ENCODE peak calls at places on chromosomes 11 and 22, in six cellular contexts. One of them, this sample, is unnamed.

GRCh38 chr11:76588455-76589325 is 81.9 kb downstream of the LRRC32 start:
- DNase-seq in A172: no peak
- DNase-seq in ELR: no peak
- DNase-seq in left lobe of liver: peak
- DNase-seq in NCI-H2029 treated with DMSO at 0.1 percent for 48 hours: no peak
- DNase-seq in prostate gland: no peak
- DNase-seq in this sample: peak

GRCh38 chr11:32187106-32187505 is 96.2 kb downstream of the RCN1 start:
- DNase-seq in A172: no peak
- DNase-seq in ELR: no peak
- DNase-seq in left lobe of liver: no peak
- DNase-seq in NCI-H2029 treated with DMSO at 0.1 percent for 48 hours: no peak
- DNase-seq in prostate gland: no peak
- DNase-seq in this sample: no peak

GRCh38 chr11:131370090-131370751 is at the start of gene NTM:
- DNase-seq in A172: no peak
- DNase-seq in ELR: no peak
- DNase-seq in left lobe of liver: peak
- DNase-seq in NCI-H2029 treated with DMSO at 0.1 percent for 48 hours: no peak
- DNase-seq in prostate gland: peak
- DNase-seq in this sample: no peak

GRCh38 chr22:36097880-36098279 is 62.7 kb downstream of the APOL3 start:
- DNase-seq in A172: no peak
- DNase-seq in ELR: no peak
- DNase-seq in left lobe of liver: no peak
- DNase-seq in NCI-H2029 treated with DMSO at 0.1 percent for 48 hours: no peak
- DNase-seq in prostate gland: no peak
- DNase-seq in this sample: no peak

GRCh38 chr22:49969751-49970527 is 9.4 kb downstream of the PIM3 start:
- DNase-seq in A172: no peak
- DNase-seq in ELR: no peak
- DNase-seq in left lobe of liver: peak
- DNase-seq in NCI-H2029 treated with DMSO at 0.1 percent for 48 hours: no peak
- DNase-seq in prostate gland: no peak
- DNase-seq in this sample: no peak

GRCh38 chr22:38614331-38615122 is 41.7 kb downstream of the FAM227A start:
- DNase-seq in A172: no peak
- DNase-seq in ELR: no peak
- DNase-seq in left lobe of liver: no peak
- DNase-seq in NCI-H2029 treated with DMSO at 0.1 percent for 48 hours: no peak
- DNase-seq in prostate gland: peak
- DNase-seq in this sample: no peak

GRCh38 chr11:120316880-120317688 is 8.0 kb upstream of the TLCD5 start:
- DNase-seq in A172: no peak
- DNase-seq in ELR: no peak
- DNase-seq in left lobe of liver: no peak
- DNase-seq in NCI-H2029 treated with DMSO at 0.1 percent for 48 hours: peak
- DNase-seq in prostate gland: peak
- DNase-seq in this sample: no peak

GRCh38 chr11:69560141-69560790 is 78.8 kb downstream of the LINC01488 start:
- DNase-seq in A172: no peak
- DNase-seq in ELR: peak
- DNase-seq in left lobe of liver: no peak
- DNase-seq in NCI-H2029 treated with DMSO at 0.1 percent for 48 hours: no peak
- DNase-seq in prostate gland: no peak
- DNase-seq in this sample: no peak

GRCh38 chr11:114088216-114088615 is 28.7 kb downstream of the ZBTB16 start:
- DNase-seq in A172: no peak
- DNase-seq in ELR: no peak
- DNase-seq in left lobe of liver: no peak
- DNase-seq in NCI-H2029 treated with DMSO at 0.1 percent for 48 hours: no peak
- DNase-seq in prostate gland: no peak
- DNase-seq in this sample: no peak

GRCh38 chr22:47627561-47628253 is 865.3 kb downstream of the TBC1D22A start:
- DNase-seq in A172: peak
- DNase-seq in ELR: no peak
- DNase-seq in left lobe of liver: peak
- DNase-seq in NCI-H2029 treated with DMSO at 0.1 percent for 48 hours: no peak
- DNase-seq in prostate gland: no peak
- DNase-seq in this sample: no peak

GRCh38 chr11:121869478-121869877 is 246.5 kb downstream of the BLID start:
- DNase-seq in A172: no peak
- DNase-seq in ELR: no peak
- DNase-seq in left lobe of liver: no peak
- DNase-seq in NCI-H2029 treated with DMSO at 0.1 percent for 48 hours: no peak
- DNase-seq in prostate gland: no peak
- DNase-seq in this sample: no peak

GRCh38 chr11:80783561-80783960 is 1342.7 kb upstream of the TENM4 start:
- DNase-seq in A172: no peak
- DNase-seq in ELR: no peak
- DNase-seq in left lobe of liver: no peak
- DNase-seq in NCI-H2029 treated with DMSO at 0.1 percent for 48 hours: no peak
- DNase-seq in prostate gland: no peak
- DNase-seq in this sample: no peak

GRCh38 chr11:18927550-18928322 is 11.5 kb downstream of the MRGPRX1 start:
- DNase-seq in A172: no peak
- DNase-seq in ELR: no peak
- DNase-seq in left lobe of liver: no peak
- DNase-seq in NCI-H2029 treated with DMSO at 0.1 percent for 48 hours: no peak
- DNase-seq in prostate gland: no peak
- DNase-seq in this sample: no peak

GRCh38 chr11:115965754-115966504 is 461.7 kb upstream of the CADM1 start:
- DNase-seq in A172: peak
- DNase-seq in ELR: no peak
- DNase-seq in left lobe of liver: no peak
- DNase-seq in NCI-H2029 treated with DMSO at 0.1 percent for 48 hours: peak
- DNase-seq in prostate gland: no peak
- DNase-seq in this sample: no peak

GRCh38 chr11:39220069-39220468 is 2239.4 kb downstream of the LRRC4C start:
- DNase-seq in A172: no peak
- DNase-seq in ELR: no peak
- DNase-seq in left lobe of liver: no peak
- DNase-seq in NCI-H2029 treated with DMSO at 0.1 percent for 48 hours: no peak
- DNase-seq in prostate gland: no peak
- DNase-seq in this sample: no peak

GRCh38 chr11:130527648-130528300 is 79.3 kb downstream of the ADAMTS15 start:
- DNase-seq in A172: peak
- DNase-seq in ELR: peak
- DNase-seq in left lobe of liver: no peak
- DNase-seq in NCI-H2029 treated with DMSO at 0.1 percent for 48 hours: no peak
- DNase-seq in prostate gland: no peak
- DNase-seq in this sample: no peak

GRCh38 chr11:73554677-73555320 is 43.1 kb downstream of the FAM168A start:
- DNase-seq in A172: no peak
- DNase-seq in ELR: no peak
- DNase-seq in left lobe of liver: peak
- DNase-seq in NCI-H2029 treated with DMSO at 0.1 percent for 48 hours: no peak
- DNase-seq in prostate gland: no peak
- DNase-seq in this sample: no peak

GRCh38 chr11:46489668-46490560 is 98.3 kb upstream of the CHRM4 start:
- DNase-seq in A172: peak
- DNase-seq in ELR: peak
- DNase-seq in left lobe of liver: no peak
- DNase-seq in NCI-H2029 treated with DMSO at 0.1 percent for 48 hours: peak
- DNase-seq in prostate gland: no peak
- DNase-seq in this sample: no peak

GRCh38 chr22:20002098-20002497 is 14.5 kb downstream of the ARVCF start:
- DNase-seq in A172: no peak
- DNase-seq in ELR: no peak
- DNase-seq in left lobe of liver: no peak
- DNase-seq in NCI-H2029 treated with DMSO at 0.1 percent for 48 hours: no peak
- DNase-seq in prostate gland: no peak
- DNase-seq in this sample: no peak

GRCh38 chr11:133828861-133829260 is 16.5 kb downstream of the SPATA19 start:
- DNase-seq in A172: no peak
- DNase-seq in ELR: no peak
- DNase-seq in left lobe of liver: no peak
- DNase-seq in NCI-H2029 treated with DMSO at 0.1 percent for 48 hours: no peak
- DNase-seq in prostate gland: no peak
- DNase-seq in this sample: no peak

GRCh38 chr22:28837640-28838039 is 37.3 kb upstream of the XBP1 start:
- DNase-seq in A172: no peak
- DNase-seq in ELR: no peak
- DNase-seq in left lobe of liver: no peak
- DNase-seq in NCI-H2029 treated with DMSO at 0.1 percent for 48 hours: no peak
- DNase-seq in prostate gland: no peak
- DNase-seq in this sample: no peak

GRCh38 chr11:132704796-132705375 is 827.4 kb downstream of the OPCML start:
- DNase-seq in A172: no peak
- DNase-seq in ELR: no peak
- DNase-seq in left lobe of liver: peak
- DNase-seq in NCI-H2029 treated with DMSO at 0.1 percent for 48 hours: no peak
- DNase-seq in prostate gland: no peak
- DNase-seq in this sample: no peak

GRCh38 chr11:77127969-77128691 is at the start of gene MYO7A:
- DNase-seq in A172: no peak
- DNase-seq in ELR: peak
- DNase-seq in left lobe of liver: peak
- DNase-seq in NCI-H2029 treated with DMSO at 0.1 percent for 48 hours: no peak
- DNase-seq in prostate gland: no peak
- DNase-seq in this sample: no peak

GRCh38 chr11:110182886-110183285 is 89.7 kb downstream of the ZC3H12C start:
- DNase-seq in A172: peak
- DNase-seq in ELR: peak
- DNase-seq in left lobe of liver: no peak
- DNase-seq in NCI-H2029 treated with DMSO at 0.1 percent for 48 hours: no peak
- DNase-seq in prostate gland: no peak
- DNase-seq in this sample: no peak

GRCh38 chr11:34311126-34311525 is 46.7 kb downstream of the ABTB2 start:
- DNase-seq in A172: no peak
- DNase-seq in ELR: no peak
- DNase-seq in left lobe of liver: no peak
- DNase-seq in NCI-H2029 treated with DMSO at 0.1 percent for 48 hours: peak
- DNase-seq in prostate gland: no peak
- DNase-seq in this sample: no peak

GRCh38 chr22:39173787-39174497 is 21.5 kb upstream of the CBX7 start:
- DNase-seq in A172: no peak
- DNase-seq in ELR: no peak
- DNase-seq in left lobe of liver: peak
- DNase-seq in NCI-H2029 treated with DMSO at 0.1 percent for 48 hours: no peak
- DNase-seq in prostate gland: no peak
- DNase-seq in this sample: no peak

This sample was measured in type B pancreatic cell.